ENCODE peak calls at places on chromosome 14, in five cellular contexts. One of them, this sample, is unnamed. For H3K36me3 and H3K27me3, the result is how much of the 10 kb centered on the place peaks cover.

GRCh38 chr14:90558983-90559590 is 162.3 kb downstream of the CALM1 start:
- DNase-seq in esophagus squamous epithelium: no peak
- DNase-seq in adrenal gland: no peak
- DNase-seq in Caco-2: no peak
- DNase-seq in mammary epithelial cell: no peak
- DNase-seq in this sample: no peak

GRCh38 chr14:34981743-34982420 is 910 bp upstream of the SRP54 start:
- DNase-seq in esophagus squamous epithelium: no peak
- DNase-seq in mammary epithelial cell: no peak
- DNase-seq in adrenal gland: peak
- DNase-seq in Caco-2: peak
- DNase-seq in this sample: peak

GRCh38 chr14:56580317-56580711 is 716 bp downstream of the TMEM260 start:
- DNase-seq in mammary epithelial cell: no peak
- DNase-seq in adrenal gland: no peak
- DNase-seq in esophagus squamous epithelium: no peak
- DNase-seq in Caco-2: no peak
- DNase-seq in this sample: no peak

GRCh38 chr14:70665448-70666363 is 24.0 kb downstream of the TTC9 start:
- DNase-seq in mammary epithelial cell: peak
- DNase-seq in adrenal gland: no peak
- DNase-seq in Caco-2: peak
- DNase-seq in esophagus squamous epithelium: no peak
- DNase-seq in this sample: no peak

GRCh38 chr14:37544407-37544806 is 50.6 kb downstream of the FOXA1 start:
- DNase-seq in esophagus squamous epithelium: no peak
- DNase-seq in adrenal gland: no peak
- DNase-seq in mammary epithelial cell: peak
- DNase-seq in Caco-2: no peak
- DNase-seq in this sample: no peak

GRCh38 chr14:58873228-58873953 is 235.6 kb downstream of the DACT1 start:
- DNase-seq in mammary epithelial cell: no peak
- DNase-seq in adrenal gland: no peak
- DNase-seq in esophagus squamous epithelium: no peak
- DNase-seq in Caco-2: no peak
- DNase-seq in this sample: no peak

GRCh38 chr14:92513966-92514843 is 624 bp downstream of the RIN3 start:
- DNase-seq in adrenal gland: no peak
- DNase-seq in mammary epithelial cell: no peak
- DNase-seq in esophagus squamous epithelium: no peak
- DNase-seq in Caco-2: peak
- DNase-seq in this sample: peak

GRCh38 chr14:75845136-75845804 is 136.5 kb downstream of the TGFB3 start:
- DNase-seq in Caco-2: no peak
- DNase-seq in mammary epithelial cell: no peak
- DNase-seq in adrenal gland: no peak
- DNase-seq in esophagus squamous epithelium: no peak
- DNase-seq in this sample: no peak

GRCh38 chr14:58733451-58734208 is 95.9 kb downstream of the DACT1 start:
- DNase-seq in Caco-2: no peak
- DNase-seq in adrenal gland: no peak
- DNase-seq in mammary epithelial cell: no peak
- DNase-seq in esophagus squamous epithelium: no peak
- DNase-seq in this sample: no peak

GRCh38 chr14:100857196-100857922 is 31.4 kb downstream of the MEG3 start:
- DNase-seq in mammary epithelial cell: no peak
- DNase-seq in esophagus squamous epithelium: no peak
- DNase-seq in adrenal gland: no peak
- DNase-seq in Caco-2: no peak
- DNase-seq in this sample: no peak

GRCh38 chr14:38808734-38809455 is 294.1 kb downstream of the SEC23A start:
- DNase-seq in mammary epithelial cell: peak
- DNase-seq in adrenal gland: no peak
- DNase-seq in esophagus squamous epithelium: no peak
- DNase-seq in Caco-2: peak
- DNase-seq in this sample: no peak

GRCh38 chr14:100888789-100889315 is 14.7 kb downstream of the RTL1 start:
- DNase-seq in esophagus squamous epithelium: no peak
- DNase-seq in Caco-2: no peak
- DNase-seq in mammary epithelial cell: no peak
- DNase-seq in adrenal gland: no peak
- DNase-seq in this sample: no peak

GRCh38 chr14:57871487-57872080 is 5.7 kb upstream of the SLC35F4 start:
- DNase-seq in mammary epithelial cell: peak
- DNase-seq in esophagus squamous epithelium: no peak
- DNase-seq in Caco-2: peak
- DNase-seq in adrenal gland: no peak
- DNase-seq in this sample: peak

GRCh38 chr14:75832621-75833297 is 149.0 kb downstream of the TGFB3 start:
- DNase-seq in esophagus squamous epithelium: no peak
- DNase-seq in mammary epithelial cell: no peak
- DNase-seq in Caco-2: no peak
- DNase-seq in adrenal gland: no peak
- DNase-seq in this sample: no peak

GRCh38 chr14:21526672-21527319 is 650 bp upstream of the SALL2 start:
- DNase-seq in Caco-2: no peak
- DNase-seq in adrenal gland: no peak
- DNase-seq in esophagus squamous epithelium: no peak
- DNase-seq in mammary epithelial cell: no peak
- DNase-seq in this sample: peak

GRCh38 chr14:96281486-96281885 is 25.5 kb downstream of the BDKRB1 start:
- DNase-seq in mammary epithelial cell: no peak
- DNase-seq in adrenal gland: no peak
- DNase-seq in esophagus squamous epithelium: no peak
- DNase-seq in Caco-2: no peak
- DNase-seq in this sample: no peak

GRCh38 chr14:30966415-30967363 is 58.8 kb upstream of the AP4S1 start:
- DNase-seq in mammary epithelial cell: peak
- DNase-seq in Caco-2: peak
- DNase-seq in adrenal gland: no peak
- DNase-seq in esophagus squamous epithelium: no peak
- DNase-seq in this sample: no peak

GRCh38 chr14:101006008-101006407 is 102.5 kb upstream of the RTL1 start:
- DNase-seq in Caco-2: no peak
- DNase-seq in mammary epithelial cell: no peak
- DNase-seq in esophagus squamous epithelium: no peak
- DNase-seq in adrenal gland: peak
- DNase-seq in this sample: no peak

GRCh38 chr14:98177551-98177950 is 1094.4 kb downstream of the BCL11B start:
- DNase-seq in mammary epithelial cell: no peak
- DNase-seq in adrenal gland: no peak
- DNase-seq in Caco-2: no peak
- DNase-seq in esophagus squamous epithelium: no peak
- DNase-seq in this sample: no peak

GRCh38 chr14:21060590-21061346 is 3.1 kb downstream of the RNASE8 start:
- DNase-seq in Caco-2: no peak
- DNase-seq in esophagus squamous epithelium: no peak
- DNase-seq in adrenal gland: no peak
- DNase-seq in mammary epithelial cell: no peak
- DNase-seq in this sample: no peak

GRCh38 chr14:72615511-72616121 is 278.3 kb downstream of the DPF3 start:
- DNase-seq in mammary epithelial cell: peak
- DNase-seq in adrenal gland: peak
- DNase-seq in Caco-2: no peak
- DNase-seq in esophagus squamous epithelium: no peak
- DNase-seq in this sample: no peak

DNA sequence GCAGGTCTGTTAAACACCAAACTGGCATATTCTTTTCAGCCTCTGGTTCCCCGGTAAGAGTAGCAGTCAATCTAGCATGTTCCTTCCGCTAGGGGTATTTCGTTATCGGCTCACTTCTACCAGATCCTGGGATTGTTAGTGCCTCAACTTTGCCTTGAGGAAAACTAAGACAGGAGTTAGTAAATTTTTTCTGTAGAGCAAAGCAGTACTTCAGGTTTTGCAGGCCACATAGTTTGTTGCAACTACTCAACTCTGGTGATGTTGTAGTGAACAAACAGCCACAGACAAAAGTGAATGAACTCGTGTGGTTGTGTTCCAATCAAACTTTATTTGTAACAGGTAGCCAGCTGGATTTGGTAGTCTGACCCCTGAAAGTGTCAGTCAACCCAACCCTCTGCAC is 6.3 kb upstream of the CDH24 start:
- DNase-seq in adrenal gland: no peak
- DNase-seq in esophagus squamous epithelium: no peak
- DNase-seq in mammary epithelial cell: no peak
- DNase-seq in Caco-2: no peak
- DNase-seq in this sample: no peak
- H3K36me3 ChIP-seq in adrenal gland: under half
- H3K36me3 ChIP-seq in esophagus squamous epithelium: half or more
- H3K36me3 ChIP-seq in mammary epithelial cell: half or more
- H3K36me3 ChIP-seq in Caco-2: under half
- H3K36me3 ChIP-seq in this sample: half or more

DNA sequence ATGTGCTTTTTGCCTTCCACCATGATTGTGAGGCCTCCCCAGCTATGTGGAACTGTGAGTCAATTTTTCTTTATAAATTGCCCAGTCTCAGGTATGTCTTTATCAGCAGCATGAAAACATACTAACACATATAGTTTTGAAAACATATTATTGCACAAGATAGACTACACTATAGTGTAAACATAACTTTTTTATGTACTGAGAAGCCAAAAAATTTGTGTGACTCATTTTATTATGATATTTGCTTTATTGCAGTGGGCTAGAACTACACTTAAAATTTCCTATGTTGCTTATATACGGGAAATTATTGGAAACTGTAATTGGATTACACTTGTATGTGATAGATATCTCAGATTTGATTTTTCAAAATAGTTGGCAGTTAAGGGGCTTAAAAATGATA is 885.5 kb upstream of the FBXO33 start:
- DNase-seq in mammary epithelial cell: no peak
- DNase-seq in adrenal gland: no peak
- DNase-seq in esophagus squamous epithelium: no peak
- DNase-seq in Caco-2: no peak
- DNase-seq in this sample: no peak
- H3K4me3 ChIP-seq in mammary epithelial cell: no peak
- H3K4me3 ChIP-seq in adrenal gland: no peak
- H3K4me3 ChIP-seq in esophagus squamous epithelium: no peak
- H3K4me3 ChIP-seq in Caco-2: no peak
- H3K4me3 ChIP-seq in this sample: no peak

GRCh38 chr14:104557086-104557485 is 22.5 kb upstream of the C14orf180 start:
- DNase-seq in Caco-2: no peak
- DNase-seq in esophagus squamous epithelium: no peak
- DNase-seq in adrenal gland: no peak
- DNase-seq in mammary epithelial cell: no peak
- DNase-seq in this sample: peak
- H3K27me3 ChIP-seq in Caco-2: under half
- H3K27me3 ChIP-seq in esophagus squamous epithelium: under half
- H3K27me3 ChIP-seq in adrenal gland: under half
- H3K27me3 ChIP-seq in mammary epithelial cell: under half
- H3K27me3 ChIP-seq in this sample: under half

GRCh38 chr14:50488521-50488920 is 43.8 kb downstream of the MAP4K5 start:
- DNase-seq in adrenal gland: no peak
- DNase-seq in esophagus squamous epithelium: no peak
- DNase-seq in Caco-2: no peak
- DNase-seq in mammary epithelial cell: no peak
- DNase-seq in this sample: no peak
- H3K36me3 ChIP-seq in adrenal gland: under half
- H3K36me3 ChIP-seq in esophagus squamous epithelium: under half
- H3K36me3 ChIP-seq in Caco-2: under half
- H3K36me3 ChIP-seq in mammary epithelial cell: under half
- H3K36me3 ChIP-seq in this sample: under half

GRCh38 chr14:51654549-51654879 is 2.8 kb downstream of the FRMD6 start:
- DNase-seq in adrenal gland: no peak
- DNase-seq in esophagus squamous epithelium: no peak
- DNase-seq in mammary epithelial cell: no peak
- DNase-seq in Caco-2: no peak
- DNase-seq in this sample: no peak
- H3K4me3 ChIP-seq in adrenal gland: no peak
- H3K4me3 ChIP-seq in esophagus squamous epithelium: peak
- H3K4me3 ChIP-seq in mammary epithelial cell: peak
- H3K4me3 ChIP-seq in Caco-2: no peak
- H3K4me3 ChIP-seq in this sample: no peak

GRCh38 chr14:61284001-61284400 is 2.9 kb upstream of the TMEM30B start:
- DNase-seq in esophagus squamous epithelium: no peak
- DNase-seq in Caco-2: no peak
- DNase-seq in adrenal gland: no peak
- DNase-seq in mammary epithelial cell: no peak
- DNase-seq in this sample: no peak

GRCh38 chr14:61281186-61281676 is at the start of gene TMEM30B:
- DNase-seq in mammary epithelial cell: peak
- DNase-seq in Caco-2: peak
- DNase-seq in esophagus squamous epithelium: no peak
- DNase-seq in adrenal gland: peak
- DNase-seq in this sample: peak

GRCh38 chr14:61280526-61281185 is 482 bp downstream of the TMEM30B start:
- DNase-seq in mammary epithelial cell: peak
- DNase-seq in Caco-2: peak
- DNase-seq in adrenal gland: peak
- DNase-seq in esophagus squamous epithelium: no peak
- DNase-seq in this sample: peak

GRCh38 chr14:61281911-61282310 is 773 bp upstream of the TMEM30B start:
- DNase-seq in Caco-2: no peak
- DNase-seq in mammary epithelial cell: no peak
- DNase-seq in adrenal gland: no peak
- DNase-seq in esophagus squamous epithelium: no peak
- DNase-seq in this sample: no peak

GRCh38 chr14:61282746-61283145 is 1.6 kb upstream of the TMEM30B start:
- DNase-seq in adrenal gland: no peak
- DNase-seq in Caco-2: no peak
- DNase-seq in mammary epithelial cell: peak
- DNase-seq in esophagus squamous epithelium: no peak
- DNase-seq in this sample: no peak
- H3K27me3 ChIP-seq in adrenal gland: under half
- H3K27me3 ChIP-seq in Caco-2: under half
- H3K27me3 ChIP-seq in mammary epithelial cell: under half
- H3K27me3 ChIP-seq in esophagus squamous epithelium: under half
- H3K27me3 ChIP-seq in this sample: under half

DNA sequence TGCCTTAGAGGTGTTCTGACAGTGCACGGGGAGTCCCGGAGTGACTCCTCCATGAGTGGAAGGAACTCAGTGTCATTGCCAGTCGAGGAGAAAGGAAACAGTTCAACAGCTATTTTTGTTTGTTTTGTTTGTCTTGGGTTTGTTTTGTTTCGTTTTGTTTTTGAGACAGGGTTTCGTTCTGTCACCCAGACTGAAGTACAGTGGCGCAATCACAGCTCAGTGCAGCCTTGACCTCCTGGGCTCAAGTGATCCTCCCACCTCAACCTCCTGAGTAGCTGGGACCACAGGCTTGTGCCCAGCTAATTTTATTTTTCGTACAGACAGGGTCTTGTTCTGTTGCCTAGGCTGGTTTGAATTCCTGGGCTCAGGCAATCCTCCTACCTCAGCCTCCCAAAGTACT is 13.7 kb downstream of the CKB start:
- DNase-seq in mammary epithelial cell: no peak
- DNase-seq in esophagus squamous epithelium: no peak
- DNase-seq in Caco-2: no peak
- DNase-seq in adrenal gland: no peak
- DNase-seq in this sample: no peak
- H3K36me3 ChIP-seq in mammary epithelial cell: under half
- H3K36me3 ChIP-seq in esophagus squamous epithelium: under half
- H3K36me3 ChIP-seq in Caco-2: under half
- H3K36me3 ChIP-seq in adrenal gland: under half
- H3K36me3 ChIP-seq in this sample: under half

DNA sequence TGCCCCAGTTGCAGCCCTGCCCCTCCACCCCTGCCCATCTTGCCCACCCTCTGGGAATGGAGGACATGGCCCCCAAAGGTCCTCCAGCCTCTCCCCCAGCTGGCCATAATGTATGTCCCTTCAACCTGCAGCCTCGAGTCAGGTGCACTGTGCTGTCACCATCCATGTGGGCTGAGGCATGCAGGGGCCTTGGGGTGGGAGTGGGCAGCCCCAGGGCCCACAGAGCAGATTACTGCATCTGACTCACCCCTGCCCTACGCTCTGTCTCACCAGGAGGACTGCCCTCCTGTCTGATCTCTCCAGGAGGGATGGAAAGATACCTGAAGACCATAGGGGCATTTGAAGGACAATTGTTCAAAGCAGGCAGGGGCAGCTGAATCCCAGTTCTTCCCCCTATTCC is 13.3 kb downstream of the SYNDIG1L start:
- DNase-seq in Caco-2: no peak
- DNase-seq in esophagus squamous epithelium: no peak
- DNase-seq in adrenal gland: no peak
- DNase-seq in mammary epithelial cell: no peak
- DNase-seq in this sample: no peak
- H3K4me3 ChIP-seq in Caco-2: no peak
- H3K4me3 ChIP-seq in esophagus squamous epithelium: no peak
- H3K4me3 ChIP-seq in adrenal gland: no peak
- H3K4me3 ChIP-seq in mammary epithelial cell: no peak
- H3K4me3 ChIP-seq in this sample: no peak